ENCODE peak calls at places on chromosome 10, in four cellular contexts. One of them, this sample, is unnamed. For H3K9me3, the result is how much of the 10 kb centered on the place peaks cover.

GRCh38 chr10:50304655-50305054 is 53.3 kb upstream of the ASAH2 start:
- DNase-seq in H1: no peak
- DNase-seq in CD4-positive, alpha-beta T cell: no peak
- DNase-seq in heart left ventricle: no peak
- DNase-seq in this sample: no peak

GRCh38 chr10:84204122-84204521 is 9.8 kb downstream of the CDHR1 start:
- DNase-seq in heart left ventricle: no peak
- DNase-seq in H1: no peak
- DNase-seq in CD4-positive, alpha-beta T cell: no peak
- DNase-seq in this sample: no peak

GRCh38 chr10:33501161-33501560 is 166.7 kb upstream of the NRP1 start:
- DNase-seq in H1: no peak
- DNase-seq in heart left ventricle: no peak
- DNase-seq in CD4-positive, alpha-beta T cell: no peak
- DNase-seq in this sample: no peak

GRCh38 chr10:106107711-106108110 is 1056.8 kb downstream of the SORCS1 start:
- DNase-seq in heart left ventricle: no peak
- DNase-seq in H1: no peak
- DNase-seq in CD4-positive, alpha-beta T cell: no peak
- DNase-seq in this sample: no peak

GRCh38 chr10:116053910-116054309 is 219.1 kb downstream of the GFRA1 start:
- DNase-seq in CD4-positive, alpha-beta T cell: no peak
- DNase-seq in heart left ventricle: no peak
- DNase-seq in H1: no peak
- DNase-seq in this sample: no peak

GRCh38 chr10:61669849-61670248 is 7.1 kb downstream of the CABCOCO1 start:
- DNase-seq in CD4-positive, alpha-beta T cell: no peak
- DNase-seq in heart left ventricle: no peak
- DNase-seq in H1: no peak
- DNase-seq in this sample: no peak

GRCh38 chr10:101588879-101589278 is 758 bp downstream of the DPCD start:
- DNase-seq in H1: no peak
- DNase-seq in heart left ventricle: no peak
- DNase-seq in CD4-positive, alpha-beta T cell: no peak
- DNase-seq in this sample: no peak

GRCh38 chr10:86785021-86785420 is 28.6 kb downstream of the BMPR1A start:
- DNase-seq in CD4-positive, alpha-beta T cell: no peak
- DNase-seq in heart left ventricle: no peak
- DNase-seq in H1: no peak
- DNase-seq in this sample: no peak

GRCh38 chr10:89502556-89502955 is 32.8 kb downstream of the SLC16A12 start:
- DNase-seq in CD4-positive, alpha-beta T cell: no peak
- DNase-seq in heart left ventricle: no peak
- DNase-seq in H1: no peak
- DNase-seq in this sample: no peak

GRCh38 chr10:73967022-73967429 is 30.9 kb upstream of the VCL start:
- DNase-seq in H1: peak
- DNase-seq in CD4-positive, alpha-beta T cell: no peak
- DNase-seq in heart left ventricle: no peak
- DNase-seq in this sample: no peak

GRCh38 chr10:49177391-49178355 is 10.5 kb downstream of the TMEM273 start:
- DNase-seq in CD4-positive, alpha-beta T cell: no peak
- DNase-seq in heart left ventricle: peak
- DNase-seq in H1: no peak
- DNase-seq in this sample: no peak

GRCh38 chr10:113732160-113732881 is 19.2 kb upstream of the PLEKHS1 start:
- DNase-seq in heart left ventricle: no peak
- DNase-seq in H1: no peak
- DNase-seq in CD4-positive, alpha-beta T cell: no peak
- DNase-seq in this sample: no peak

GRCh38 chr10:6221971-6222751 is 19.4 kb downstream of the PFKFB3 start:
- DNase-seq in H1: no peak
- DNase-seq in heart left ventricle: no peak
- DNase-seq in CD4-positive, alpha-beta T cell: no peak
- DNase-seq in this sample: no peak

GRCh38 chr10:104424719-104425118 is 71.1 kb downstream of the CFAP58 start:
- DNase-seq in heart left ventricle: no peak
- DNase-seq in H1: no peak
- DNase-seq in CD4-positive, alpha-beta T cell: no peak
- DNase-seq in this sample: no peak

GRCh38 chr10:7563368-7563767 is 103.4 kb downstream of the ITIH5 start:
- DNase-seq in CD4-positive, alpha-beta T cell: no peak
- DNase-seq in heart left ventricle: peak
- DNase-seq in H1: no peak
- DNase-seq in this sample: no peak

GRCh38 chr10:116989439-116989838 is 15.5 kb downstream of the SHTN1 start:
- DNase-seq in CD4-positive, alpha-beta T cell: no peak
- DNase-seq in heart left ventricle: no peak
- DNase-seq in H1: no peak
- DNase-seq in this sample: no peak

GRCh38 chr10:20551761-20552160 is 345.4 kb downstream of the NEBL start:
- DNase-seq in heart left ventricle: no peak
- DNase-seq in H1: no peak
- DNase-seq in CD4-positive, alpha-beta T cell: no peak
- DNase-seq in this sample: no peak

GRCh38 chr10:35379226-35380137 is 43.2 kb downstream of the CCNY start:
- DNase-seq in heart left ventricle: peak
- DNase-seq in H1: peak
- DNase-seq in CD4-positive, alpha-beta T cell: peak
- DNase-seq in this sample: no peak

DNA sequence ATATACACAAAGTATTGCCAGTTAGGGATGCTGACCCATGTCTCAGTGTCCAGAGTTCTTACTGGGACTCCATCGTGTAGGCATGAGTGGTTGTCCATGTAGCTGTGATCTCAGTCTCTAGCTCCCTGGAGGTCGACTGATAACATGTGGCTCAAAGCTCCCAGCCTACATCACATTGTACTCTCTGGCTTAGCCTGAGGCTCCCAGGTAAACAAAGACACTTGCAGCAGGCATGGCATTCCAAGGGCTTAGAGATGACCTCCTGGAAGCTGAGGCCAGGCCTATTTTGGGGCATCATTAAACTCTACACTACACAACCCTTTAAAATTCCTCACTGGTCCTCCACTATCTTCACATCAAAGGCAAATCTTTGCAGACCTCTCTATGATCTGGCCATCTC is 100.8 kb upstream of the DOCK1 start:
- DNase-seq in H1: no peak
- DNase-seq in heart left ventricle: no peak
- DNase-seq in CD4-positive, alpha-beta T cell: no peak
- DNase-seq in this sample: no peak
- H3K9me3 ChIP-seq in H1: under half
- H3K9me3 ChIP-seq in heart left ventricle: under half
- H3K9me3 ChIP-seq in CD4-positive, alpha-beta T cell: under half
- H3K9me3 ChIP-seq in this sample: under half

GRCh38 chr10:70592186-70592735 is 10.3 kb downstream of the PRF1 start:
- DNase-seq in CD4-positive, alpha-beta T cell: no peak
- DNase-seq in heart left ventricle: no peak
- DNase-seq in H1: peak
- DNase-seq in this sample: no peak
- H3K9me3 ChIP-seq in CD4-positive, alpha-beta T cell: under half
- H3K9me3 ChIP-seq in heart left ventricle: under half
- H3K9me3 ChIP-seq in H1: under half
- H3K9me3 ChIP-seq in this sample: under half

DNA sequence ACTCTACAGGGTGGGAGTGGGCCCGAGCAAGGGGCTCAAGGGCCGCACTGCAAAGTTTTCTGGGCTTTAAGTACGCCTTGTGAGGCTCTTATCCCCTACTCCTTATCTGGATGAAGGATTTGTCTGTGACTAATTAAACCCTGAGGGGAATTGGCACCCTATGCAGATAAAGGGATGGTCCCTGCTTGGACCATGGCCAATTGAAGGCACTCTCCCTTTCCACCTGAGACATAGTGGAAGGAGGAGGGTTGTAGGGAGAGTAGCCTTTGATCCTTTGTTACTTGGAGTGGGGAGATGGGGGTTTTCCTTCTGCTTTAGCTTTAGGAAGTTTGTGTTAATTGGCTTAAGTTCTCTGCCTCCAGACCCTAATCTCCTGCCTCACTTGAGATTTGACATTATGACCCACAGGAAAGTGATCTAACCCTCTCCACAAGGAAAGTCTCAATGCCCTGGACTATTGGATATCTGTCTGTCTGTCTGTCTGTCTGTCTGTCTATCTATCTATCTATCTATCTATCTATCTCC is 1158.8 kb upstream of the SORCS1 start:
- DNase-seq in CD4-positive, alpha-beta T cell: no peak
- DNase-seq in heart left ventricle: no peak
- DNase-seq in H1: no peak
- DNase-seq in this sample: no peak
- H3K9me3 ChIP-seq in CD4-positive, alpha-beta T cell: under half
- H3K9me3 ChIP-seq in heart left ventricle: under half
- H3K9me3 ChIP-seq in H1: under half
- H3K9me3 ChIP-seq in this sample: under half

DNA sequence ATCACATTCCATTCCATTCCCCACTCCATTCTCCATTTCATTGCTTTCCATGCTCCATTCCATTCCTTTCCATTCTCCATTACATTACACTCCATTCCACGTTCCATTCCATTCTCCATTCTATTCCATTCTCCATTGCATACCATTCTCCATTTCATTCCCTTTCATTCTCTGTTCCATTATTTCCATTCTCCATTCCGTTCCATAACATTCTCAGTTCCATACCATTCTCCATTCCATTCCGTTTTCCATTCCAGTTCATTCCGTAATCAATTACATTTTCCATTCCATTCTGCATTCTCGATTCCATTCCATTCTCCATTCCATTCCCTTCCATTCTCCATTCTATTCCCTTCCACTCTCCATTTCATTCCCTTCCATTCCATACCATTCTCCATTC is 86.4 kb downstream of the NSUN6 start:
- DNase-seq in H1: no peak
- DNase-seq in heart left ventricle: no peak
- DNase-seq in CD4-positive, alpha-beta T cell: no peak
- DNase-seq in this sample: no peak
- H3K9me3 ChIP-seq in H1: under half
- H3K9me3 ChIP-seq in heart left ventricle: under half
- H3K9me3 ChIP-seq in CD4-positive, alpha-beta T cell: under half
- H3K9me3 ChIP-seq in this sample: under half

GRCh38 chr10:38072552-38072951 is 21.6 kb upstream of the ZNF37A start:
- DNase-seq in H1: no peak
- DNase-seq in heart left ventricle: no peak
- DNase-seq in CD4-positive, alpha-beta T cell: no peak
- DNase-seq in this sample: no peak

GRCh38 chr10:38076687-38077086 is 17.4 kb upstream of the ZNF37A start:
- DNase-seq in CD4-positive, alpha-beta T cell: no peak
- DNase-seq in H1: no peak
- DNase-seq in heart left ventricle: no peak
- DNase-seq in this sample: no peak
- H3K9me3 ChIP-seq in CD4-positive, alpha-beta T cell: under half
- H3K9me3 ChIP-seq in H1: half or more
- H3K9me3 ChIP-seq in heart left ventricle: under half
- H3K9me3 ChIP-seq in this sample: under half

GRCh38 chr10:1360011-1360580 is 303.9 kb downstream of the WDR37 start:
- DNase-seq in heart left ventricle: no peak
- DNase-seq in H1: peak
- DNase-seq in CD4-positive, alpha-beta T cell: no peak
- DNase-seq in this sample: no peak

GRCh38 chr10:1358147-1358546 is 302.0 kb downstream of the WDR37 start:
- DNase-seq in H1: no peak
- DNase-seq in heart left ventricle: no peak
- DNase-seq in CD4-positive, alpha-beta T cell: no peak
- DNase-seq in this sample: no peak

GRCh38 chr10:1359599-1359955 is 303.4 kb downstream of the WDR37 start:
- DNase-seq in H1: no peak
- DNase-seq in CD4-positive, alpha-beta T cell: no peak
- DNase-seq in heart left ventricle: no peak
- DNase-seq in this sample: no peak

GRCh38 chr10:1360581-1361164 is 304.5 kb downstream of the WDR37 start:
- DNase-seq in heart left ventricle: no peak
- DNase-seq in CD4-positive, alpha-beta T cell: no peak
- DNase-seq in H1: no peak
- DNase-seq in this sample: no peak

DNA sequence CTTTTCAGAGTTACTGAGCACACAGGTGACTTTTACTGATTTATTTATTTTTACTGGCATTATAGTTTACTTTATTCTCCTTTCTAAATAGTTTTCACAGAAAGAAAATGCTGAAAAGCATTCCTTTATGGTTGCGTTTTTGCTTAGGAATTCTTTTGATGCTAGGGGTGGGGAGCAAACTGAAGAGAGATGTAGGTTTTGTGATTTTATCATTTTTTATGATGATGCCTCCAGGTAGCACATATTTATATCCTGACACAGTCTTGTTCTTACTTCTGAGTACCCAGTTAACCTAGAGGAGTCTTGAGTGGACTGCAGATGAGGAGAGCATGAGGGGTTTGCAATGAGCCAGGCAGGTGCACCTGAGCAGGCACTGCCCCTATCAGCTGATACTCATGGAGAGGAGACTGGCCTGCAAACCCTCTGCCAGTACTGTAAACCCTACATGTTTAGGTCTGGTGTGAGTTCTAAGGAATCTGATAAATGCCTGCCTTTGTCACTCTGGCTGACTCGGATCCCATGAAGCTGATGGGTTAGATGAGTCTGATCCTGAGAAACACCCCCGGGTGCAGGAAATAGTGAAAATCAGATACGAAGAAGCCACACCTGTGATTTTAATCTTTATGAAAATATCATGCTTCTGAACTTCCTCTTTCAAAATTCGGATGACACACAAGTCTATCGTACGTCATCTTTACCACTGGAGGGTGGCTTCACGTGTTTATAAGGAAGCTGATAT is 302.8 kb downstream of the WDR37 start:
- DNase-seq in heart left ventricle: no peak
- DNase-seq in CD4-positive, alpha-beta T cell: no peak
- DNase-seq in H1: no peak
- DNase-seq in this sample: no peak
- H3K9me3 ChIP-seq in heart left ventricle: under half
- H3K9me3 ChIP-seq in CD4-positive, alpha-beta T cell: under half
- H3K9me3 ChIP-seq in H1: under half
- H3K9me3 ChIP-seq in this sample: under half

GRCh38 chr10:9681655-9682054 is 1336.0 kb upstream of the CELF2 start:
- DNase-seq in CD4-positive, alpha-beta T cell: no peak
- DNase-seq in heart left ventricle: no peak
- DNase-seq in H1: no peak
- DNase-seq in this sample: no peak
- H3K9me3 ChIP-seq in CD4-positive, alpha-beta T cell: under half
- H3K9me3 ChIP-seq in heart left ventricle: under half
- H3K9me3 ChIP-seq in H1: under half
- H3K9me3 ChIP-seq in this sample: under half